ENCODE peak calls at places on chromosomes 4 and X, in five cellular contexts. Q is mesenchymal stem cell, U is IMR-90, J is trophoblast cell, B is H1. S is an unnamed sample.

GRCh38 chr4:187227907-187228699 is 504.4 kb upstream of the FAT1 start:
- DNase-seq in Q (peak), U (peak), J (peak), B (no peak), S (no peak)

GRCh38 chrX:22395372-22395771 is 122.7 kb downstream of the CBLL2 start:
- DNase-seq in Q (peak), U (peak), J (no peak), B (no peak), S (no peak)

GRCh38 chrX:96979766-96980165 is 96.1 kb downstream of the RPA4 start:
- DNase-seq in Q (no peak), U (no peak), J (no peak), B (no peak), S (no peak)

GRCh38 chrX:9767375-9767774 is 1.7 kb upstream of the GPR143 start:
- DNase-seq in Q (no peak), U (no peak), J (no peak), B (no peak), S (no peak)

GRCh38 chr4:100208459-100208858 is 18.2 kb upstream of the DDIT4L start:
- DNase-seq in Q (peak), U (no peak), J (peak), B (no peak), S (no peak)

GRCh38 chr4:71406459-71406963 is 67.7 kb downstream of the SLC4A4 start:
- DNase-seq in Q (peak), U (peak), J (no peak), B (no peak), S (no peak)

GRCh38 chrX:153882086-153882498 is 3.9 kb downstream of the L1CAM start:
- DNase-seq in Q (peak), U (peak), J (no peak), B (no peak), S (no peak)

GRCh38 chr4:12445711-12446110 is 1017.0 kb upstream of the HS3ST1 start:
- DNase-seq in Q (peak), U (no peak), J (no peak), B (no peak), S (no peak)

GRCh38 chr4:161714022-161714751 is 449.6 kb downstream of the FSTL5 start:
- DNase-seq in Q (peak), U (peak), J (no peak), B (no peak), S (peak)

GRCh38 chrX:45743081-45743533 is 542.4 kb upstream of the DIPK2B start:
- DNase-seq in Q (peak), U (peak), J (peak), B (no peak), S (no peak)

GRCh38 chrX:71195959-71196727 is 26.9 kb upstream of the GJB1 start:
- DNase-seq in Q (no peak), U (no peak), J (no peak), B (no peak), S (no peak)

GRCh38 chr4:174681723-174682300 is 147.2 kb downstream of the GLRA3 start:
- DNase-seq in Q (peak), U (peak), J (peak), B (no peak), S (no peak)

GRCh38 chr4:128381748-128382559 is 94.3 kb upstream of the PGRMC2 start:
- DNase-seq in Q (no peak), U (no peak), J (no peak), B (no peak), S (no peak)

GRCh38 chrX:7205037-7205577 is 57.2 kb upstream of the PUDP start:
- DNase-seq in Q (no peak), U (no peak), J (no peak), B (no peak), S (no peak)

GRCh38 chrX:40418413-40419195 is 162.2 kb upstream of the ATP6AP2 start:
- DNase-seq in Q (no peak), U (no peak), J (peak), B (no peak), S (no peak)

GRCh38 chrX:47200385-47201150 is 6.9 kb downstream of the UBA1 start:
- DNase-seq in Q (no peak), U (peak), J (no peak), B (no peak), S (no peak)

GRCh38 chr4:77156533-77156911 is 485 bp upstream of the CCNG2 start:
- DNase-seq in Q (peak), U (peak), J (peak), B (peak), S (peak)

GRCh38 chrX:47215291-47215900 is 3.1 kb upstream of the CDK16 start:
- DNase-seq in Q (no peak), U (no peak), J (no peak), B (no peak), S (no peak)

GRCh38 chrX:49270249-49270921 is 792 bp downstream of the PPP1R3F start:
- DNase-seq in Q (no peak), U (no peak), J (no peak), B (no peak), S (no peak)
- H4K91ac ChIP-seq in Q (peak), U (no peak), J (peak), B (peak), S (no peak)

GRCh38 chrX:2693123-2693438 is 2.0 kb downstream of the CD99 start:
- DNase-seq in Q (peak), U (no peak), J (no peak), B (no peak), S (no peak)

GRCh38 chrX:2691543-2692220 is 587 bp downstream of the CD99 start:
- DNase-seq in Q (peak), U (peak), J (peak), B (no peak), S (no peak)

GRCh38 chrX:2694868-2695267 is 3.8 kb downstream of the CD99 start:
- DNase-seq in Q (peak), U (no peak), J (no peak), B (no peak), S (no peak)

GRCh38 chrX:2692221-2693122 is 1.4 kb downstream of the CD99 start:
- DNase-seq in Q (no peak), U (peak), J (peak), B (no peak), S (no peak)

DNA sequence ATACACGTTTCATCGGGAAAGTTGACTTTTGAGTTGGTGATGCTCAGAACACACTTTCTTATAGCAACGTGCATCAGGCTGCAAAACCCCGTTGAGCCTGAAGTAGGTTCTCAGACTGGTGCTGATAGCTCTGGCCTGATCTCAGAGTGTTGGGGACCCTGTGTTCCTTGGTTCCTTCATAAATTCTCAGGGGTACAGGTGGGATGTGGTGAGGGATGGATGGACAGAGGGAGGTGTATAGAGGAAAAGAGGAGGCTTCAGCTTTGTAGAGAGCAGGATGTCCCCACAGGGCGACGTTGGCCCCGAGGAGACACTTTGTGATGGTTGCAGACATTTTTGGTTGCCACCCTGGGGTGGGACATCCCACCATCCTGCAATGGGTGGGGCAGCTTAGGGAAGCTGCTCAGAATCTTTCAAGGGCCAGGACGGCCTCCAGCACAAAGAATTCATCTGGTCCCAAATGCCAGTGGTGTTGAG is 2.5 kb downstream of the CD99 start:
- DNase-seq in Q (peak), U (no peak), J (no peak), B (no peak), S (no peak)
- H3K9ac ChIP-seq in Q (peak), U (no peak), J (no peak), B (no peak), S (peak)

DNA sequence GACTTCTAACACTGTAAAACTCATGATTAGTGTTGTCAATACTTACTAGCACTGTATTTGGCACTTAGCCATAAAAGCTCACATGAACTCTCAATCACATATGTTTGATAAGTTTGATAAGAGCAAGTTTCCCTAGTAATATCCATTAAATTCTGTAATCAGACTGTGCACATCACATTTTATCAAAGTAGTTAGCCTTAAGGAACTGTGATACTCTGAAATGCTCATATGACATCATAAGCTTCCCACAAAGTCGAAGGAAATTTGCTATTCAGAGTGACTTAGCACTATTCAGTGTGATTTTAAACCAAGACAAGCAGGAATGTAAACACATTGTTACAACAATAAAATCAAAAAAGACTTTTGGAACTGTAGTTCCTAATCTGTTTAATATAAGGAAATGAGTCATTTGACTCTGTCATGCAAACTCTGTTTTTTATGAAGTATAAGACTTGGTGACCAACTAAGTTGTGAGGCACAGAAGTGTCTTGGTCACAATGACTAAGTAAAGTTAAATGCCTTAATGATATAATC is 6.7 kb downstream of the SLC7A11 start:
- DNase-seq in Q (peak), U (peak), J (peak), B (no peak), S (no peak)
- H3K4me3 ChIP-seq in Q (no peak), U (no peak), J (no peak), B (no peak), S (no peak)

DNA sequence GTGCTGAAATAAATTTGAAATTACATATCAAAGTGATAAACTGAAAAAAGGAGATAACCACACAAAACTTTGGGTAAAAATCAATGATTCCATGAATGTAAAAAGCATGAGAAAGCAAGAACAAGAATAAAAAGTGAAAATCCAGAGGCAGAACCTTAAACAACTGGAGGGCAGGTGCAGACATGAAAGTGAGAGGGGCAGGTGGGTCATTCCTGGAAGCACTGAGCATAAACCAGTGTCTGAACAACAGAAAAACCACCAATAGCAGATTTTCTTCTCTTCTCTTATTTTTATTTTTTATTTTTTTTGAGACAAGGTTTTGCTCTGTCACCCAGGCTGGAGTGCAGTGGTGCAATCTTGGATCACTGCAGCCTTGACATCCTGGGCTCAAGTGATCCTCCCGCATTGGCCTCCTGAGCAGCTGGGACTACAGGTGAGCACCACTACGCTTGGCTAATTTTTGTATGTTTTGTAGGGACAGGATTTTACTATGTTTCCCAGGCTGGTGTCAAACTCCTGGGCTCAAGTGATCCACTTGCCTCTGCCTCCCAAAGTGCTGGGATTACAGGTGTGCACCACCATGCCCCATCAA is 46.8 kb upstream of the GPR78 start:
- DNase-seq in Q (no peak), U (no peak), J (peak), B (no peak), S (no peak)
- H4K91ac ChIP-seq in Q (no peak), U (no peak), J (peak), B (peak), S (no peak)

GRCh38 chr4:75338352-75338880 is 175.8 kb downstream of the RCHY1 start:
- DNase-seq in Q (peak), U (peak), J (no peak), B (no peak), S (no peak)
- H3K9ac ChIP-seq in Q (no peak), U (no peak), J (no peak), B (no peak), S (no peak)

DNA sequence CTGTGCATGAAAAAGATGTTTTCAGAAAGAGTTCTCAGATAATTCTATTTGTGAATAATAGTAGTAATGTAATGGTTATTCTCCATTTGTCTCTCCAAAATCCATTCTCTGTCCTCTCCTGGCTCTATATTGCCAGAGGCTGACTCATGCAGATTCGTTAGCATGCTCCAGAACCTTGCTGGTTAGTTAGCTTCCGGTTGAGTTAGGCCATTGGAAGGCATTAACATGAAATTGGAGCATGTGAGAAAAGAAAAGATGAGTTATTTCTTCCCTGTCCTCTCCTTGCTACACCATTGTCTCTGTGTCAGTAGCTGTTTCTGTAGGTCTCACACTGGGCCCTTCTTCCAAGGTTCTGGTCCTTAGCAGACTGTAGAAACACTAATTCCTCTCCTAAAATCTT is 23.5 kb upstream of the PRDM8 start:
- DNase-seq in Q (no peak), U (peak), J (no peak), B (no peak), S (no peak)
- H3K4me3 ChIP-seq in Q (peak), U (no peak), J (no peak), B (no peak), S (no peak)

DNA sequence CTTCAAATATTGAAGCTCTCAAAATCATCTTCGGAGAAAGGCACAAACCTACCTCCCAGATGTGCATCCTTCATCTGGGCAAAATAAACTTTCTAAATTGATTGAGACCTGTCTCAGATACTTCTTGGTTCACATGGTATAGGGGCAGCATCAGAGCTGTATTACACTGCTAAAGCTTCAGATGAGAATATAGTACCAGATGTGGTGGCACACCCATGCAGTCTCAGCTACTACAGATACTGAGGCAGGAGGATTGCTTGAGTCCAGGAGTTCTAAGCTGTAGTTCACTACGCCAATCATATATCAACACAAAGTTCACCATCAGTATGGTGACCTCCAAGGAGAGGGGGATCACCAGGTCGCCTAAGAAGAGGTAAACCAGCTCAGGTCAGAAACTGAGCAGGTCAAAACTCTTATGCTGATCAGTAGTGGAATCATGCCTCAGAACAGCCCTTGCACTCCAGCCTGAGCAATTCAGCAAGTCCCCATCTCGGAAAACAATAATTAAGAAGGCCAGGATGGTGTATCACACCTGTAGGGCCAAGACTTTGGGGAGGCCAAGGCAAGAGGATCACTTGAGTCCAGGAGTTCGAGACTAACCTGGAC is 22.0 kb downstream of the ELF2 start:
- DNase-seq in Q (no peak), U (no peak), J (no peak), B (no peak), S (no peak)
- H4K91ac ChIP-seq in Q (no peak), U (no peak), J (peak), B (peak), S (no peak)

GRCh38 chr4:158208931-158209640 is 1.2 kb upstream of the TMEM144 start:
- DNase-seq in Q (peak), U (no peak), J (peak), B (no peak), S (no peak)

GRCh38 chr4:158211288-158211687 is 1.0 kb downstream of the TMEM144 start:
- DNase-seq in Q (no peak), U (no peak), J (no peak), B (no peak), S (no peak)

DNA sequence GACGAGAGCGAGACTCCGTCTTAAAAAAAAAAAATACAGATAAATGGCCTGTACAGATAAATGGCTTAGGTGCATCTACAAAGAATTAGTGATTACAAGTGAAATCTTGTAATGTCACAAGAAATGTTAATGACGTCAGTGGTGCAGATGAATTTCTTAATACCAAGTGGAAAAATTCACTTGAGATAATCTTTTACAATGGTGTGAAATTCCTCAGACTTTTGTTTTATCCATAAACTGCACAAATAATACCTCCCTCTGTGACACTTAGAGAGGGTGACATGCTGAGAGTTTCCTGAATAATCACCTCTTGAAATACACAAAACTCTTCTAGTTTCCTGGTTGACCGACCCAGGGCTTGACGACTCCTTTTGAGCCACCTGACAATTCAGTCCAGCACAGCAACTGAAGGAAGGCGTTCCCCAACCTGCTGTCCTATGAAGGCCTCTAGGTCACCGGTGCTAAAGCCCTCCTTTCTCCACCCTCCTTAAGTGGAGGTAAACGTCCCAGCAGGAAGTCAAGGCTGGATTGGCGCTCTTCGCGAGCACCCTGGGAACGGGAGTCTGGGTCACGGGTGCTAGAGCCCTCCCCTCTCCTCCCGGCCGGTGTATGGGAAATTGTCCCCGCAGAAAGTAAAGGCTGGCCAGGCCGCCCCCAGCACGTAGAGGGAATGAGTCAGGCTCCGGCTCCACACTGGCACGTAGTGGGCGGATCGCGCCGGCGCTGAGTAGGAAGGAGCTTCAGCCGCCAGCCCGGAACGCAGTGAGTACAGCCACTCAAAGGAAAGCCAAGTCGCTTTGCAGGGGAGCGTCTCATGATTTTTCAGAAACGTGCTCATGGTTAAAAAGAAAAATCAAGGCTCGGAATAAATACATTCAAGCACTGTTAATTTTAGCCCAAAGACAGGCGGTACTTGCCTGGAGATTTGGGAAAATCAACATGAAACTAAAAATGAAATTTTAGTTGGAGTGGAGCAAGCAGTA is at the start of gene TMEM144:
- DNase-seq in Q (peak), U (peak), J (peak), B (peak), S (peak)
- H3K9ac ChIP-seq in Q (peak), U (peak), J (peak), B (no peak), S (no peak)

GRCh38 chr4:79621061-79621460 is 213.0 kb upstream of the GK2 start:
- DNase-seq in Q (no peak), U (no peak), J (no peak), B (no peak), S (no peak)

GRCh38 chr4:79623125-79623905 is 215.3 kb upstream of the GK2 start:
- DNase-seq in Q (no peak), U (peak), J (no peak), B (no peak), S (no peak)

GRCh38 chr4:79620627-79621026 is 212.6 kb upstream of the GK2 start:
- DNase-seq in Q (no peak), U (no peak), J (no peak), B (no peak), S (no peak)

DNA sequence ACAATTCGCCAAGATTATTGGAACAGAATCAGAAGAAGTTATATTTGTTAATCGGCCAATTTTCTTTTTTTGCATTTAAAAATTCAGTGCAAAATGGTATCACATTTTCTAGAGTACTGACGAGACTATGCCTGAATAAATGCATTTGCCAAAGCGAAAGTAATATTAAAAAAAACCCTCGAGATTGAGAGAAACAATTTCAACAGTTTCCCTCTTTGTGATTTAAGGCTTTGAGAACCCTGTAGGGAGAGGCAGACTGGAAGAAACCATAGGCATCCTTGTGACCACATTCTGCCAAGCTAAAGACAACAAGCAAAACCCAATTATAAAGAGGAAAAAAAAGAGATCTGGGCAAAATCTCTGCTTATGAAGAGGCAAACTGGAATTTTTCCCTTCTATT is 218.1 kb upstream of the GK2 start:
- DNase-seq in Q (no peak), U (no peak), J (no peak), B (no peak), S (no peak)
- H3K4me3 ChIP-seq in Q (peak), U (no peak), J (no peak), B (no peak), S (no peak)

GRCh38 chr4:14552119-14552518 is 450.2 kb upstream of the CPEB2 start:
- DNase-seq in Q (no peak), U (no peak), J (no peak), B (no peak), S (no peak)
- H4K91ac ChIP-seq in Q (no peak), U (no peak), J (no peak), B (no peak), S (no peak)

S was measured in neuronal stem cell.